ENCODE peak calls at places on chromosomes 4 and X, in six cellular contexts. A is DND-41, F is astrocyte, T is neural progenitor cell, J is GM23248, E is IMR-90. I is an unnamed sample.

GRCh38 chr4:71009796-71010588 is 16.5 kb downstream of the DCK start:
- DNase-seq in J (peak; percentile 63), A (no peak), T (peak; percentile 31), F (peak; percentile 25), E (peak; percentile 56), I (peak; percentile 87)

GRCh38 chrX:69503228-69503834 is 795 bp upstream of the NALF2 start:
- DNase-seq in T (no peak), F (no peak), J (no peak), E (no peak), A (no peak), I (peak; percentile 64)

GRCh38 chrX:133884430-133885394 is 100.7 kb downstream of the GPC3 start:
- DNase-seq in J (no peak), E (no peak), A (no peak), T (no peak), F (no peak), I (no peak)

GRCh38 chr4:77022581-77023133 is 53.1 kb downstream of the CCNI start:
- DNase-seq in E (peak; percentile 81), J (peak; percentile 79), A (no peak), T (peak; percentile 80), F (peak; percentile 87), I (no peak)

GRCh38 chr4:5050520-5050955 is 742 bp upstream of the STK32B start:
- DNase-seq in F (peak; percentile 59), E (peak; percentile 83), T (peak; percentile 91), A (peak; percentile 61), J (peak; percentile 91), I (peak; percentile 69)

GRCh38 chrX:21932277-21932996 is 8.1 kb upstream of the SMS start:
- DNase-seq in E (peak; percentile 97), T (no peak), F (peak; percentile 93), J (peak; percentile 91), A (no peak), I (no peak)

GRCh38 chr4:175823015-175823741 is 11.1 kb upstream of the GPM6A start:
- DNase-seq in T (no peak), E (no peak), J (no peak), F (no peak), A (no peak), I (no peak)

GRCh38 chr4:153794001-153794400 is 5.1 kb upstream of the SFRP2 start:
- DNase-seq in A (no peak), F (no peak), E (no peak), J (no peak), T (no peak), I (no peak)

GRCh38 chrX:134933911-134934310 is 56.9 kb upstream of the SMIM10 start:
- DNase-seq in F (no peak), T (no peak), E (no peak), J (no peak), A (no peak), I (no peak)

GRCh38 chr4:47703964-47704363 is 133.9 kb downstream of the CORIN start:
- DNase-seq in T (no peak), F (no peak), J (peak; percentile 10), E (no peak), A (no peak), I (no peak)

GRCh38 chr4:146776691-146777090 is 138.0 kb downstream of the POU4F2 start:
- DNase-seq in T (no peak), F (no peak), A (no peak), J (no peak), E (no peak), I (no peak)

GRCh38 chrX:107654778-107655761 is 26.8 kb downstream of the PRPS1 start:
- DNase-seq in J (peak; percentile 94), F (peak; percentile 87), T (peak; percentile 93), E (peak; percentile 92), A (peak; percentile 52), I (peak; percentile 86)

GRCh38 chr4:122772311-122772710 is 39.8 kb downstream of the BBS12 start:
- DNase-seq in E (peak; percentile 66), A (no peak), J (peak; percentile 73), T (no peak), F (no peak), I (no peak)

GRCh38 chrX:101986571-101986970 is 54.7 kb upstream of the ZMAT1 start:
- DNase-seq in J (no peak), E (no peak), F (no peak), T (no peak), A (no peak), I (no peak)

GRCh38 chrX:2451456-2452316 is 49.1 kb downstream of the DHRSX start:
- DNase-seq in F (peak; percentile 81), J (peak; percentile 43), T (peak; percentile 76), E (peak; percentile 62), A (no peak), I (no peak)

GRCh38 chrX:41946230-41946629 is 22.9 kb upstream of the CASK start:
- DNase-seq in T (no peak), J (no peak), E (no peak), A (no peak), F (no peak), I (peak; percentile 16)

GRCh38 chrX:24341795-24342194 is 18.6 kb upstream of the SUPT20HL1 start:
- DNase-seq in F (peak; percentile 88), A (no peak), T (no peak), E (peak; percentile 81), J (peak; percentile 85), I (no peak)

GRCh38 chr4:147829401-147830101 is 97.7 kb downstream of the ARHGAP10 start:
- DNase-seq in T (no peak), J (peak; percentile 10), A (no peak), E (peak; percentile 59), F (no peak), I (no peak)
- H3K4me1 ChIP-seq in T (peaks cover 30% of the 10 kb centered on the region), J (peaks cover 44% of the 10 kb centered on the region), A (no peaks in the 10 kb centered on the region), E (peaks cover 22% of the 10 kb centered on the region), F (peaks cover 37% of the 10 kb centered on the region), I (no peaks in the 10 kb centered on the region)

GRCh38 chr4:39668835-39669234 is 29.1 kb upstream of the UBE2K start:
- DNase-seq in F (no peak), J (no peak), T (no peak), E (no peak), A (no peak), I (no peak)
- H2AFZ ChIP-seq in F (no peak overlapping the region), J (no peak overlapping the region), T (no peak overlapping the region), E (no peak overlapping the region), A (no peak overlapping the region), I (no peak overlapping the region)

GRCh38 chrX:48919947-48920712 is 1.3 kb upstream of the PIM2 start:
- DNase-seq in F (no peak), E (no peak), A (no peak), T (no peak), J (no peak), I (no peak)
- H3K27ac ChIP-seq in F (no peak overlapping the region), E (no peak overlapping the region), A (peak overlapping the region; percentile 18), T (no peak overlapping the region), J (peak overlapping the region; percentile 38), I (peak overlapping the region; percentile 65)

GRCh38 chr4:8276358-8277240 is 7.0 kb downstream of the HTRA3 start:
- DNase-seq in A (no peak), F (no peak), E (peak; percentile 16), T (no peak), J (peak; percentile 74), I (no peak)
- H3K4me1 ChIP-seq in A (no peaks in the 10 kb centered on the region), F (peaks cover 31% of the 10 kb centered on the region), E (peaks cover 41% of the 10 kb centered on the region), T (peaks cover 12% of the 10 kb centered on the region), J (peaks cover 40% of the 10 kb centered on the region), I (no peaks in the 10 kb centered on the region)